ENCODE peak calls at places on chromosomes 12 and 14, in eight cellular contexts. X is CD8-positive, alpha-beta T cell; D is DND-41; H is pancreas; P is AG04450; I is IMR-90; J is endothelial cell of umbilical vein; T is brain microvascular endothelial cell. Z is an unnamed sample.

GRCh38 chr12:108063192-108063591 is 65.9 kb upstream of the WSCD2 start:
- DNase-seq in P (no peak), X (no peak), J (peak; percentile 36), D (no peak), H (no peak), T (no peak), I (no peak), Z (no peak)

GRCh38 chr12:19183121-19183838 is 53.7 kb downstream of the PLEKHA5 start:
- DNase-seq in I (peak; percentile 37), X (no peak), D (no peak), H (no peak), P (no peak), J (no peak), T (no peak), Z (no peak)

GRCh38 chr12:90499793-90500192 is 455.2 kb downstream of the CCER1 start:
- DNase-seq in J (no peak), H (no peak), X (no peak), P (no peak), I (no peak), D (no peak), T (no peak), Z (no peak)

GRCh38 chr14:52071675-52072074 is 2.8 kb upstream of the NID2 start:
- DNase-seq in T (peak; percentile 48), J (peak; percentile 61), X (no peak), I (peak; percentile 57), P (no peak), H (no peak), D (no peak), Z (no peak)

GRCh38 chr12:124992874-124993567 is 424 bp upstream of the BRI3BP start:
- DNase-seq in H (peak; percentile 81), T (peak; percentile 6), D (peak; percentile 94), I (peak; percentile 24), P (no peak), J (peak; percentile 52), X (peak; percentile 67), Z (peak; percentile 69)

GRCh38 chr12:131975228-131975627 is 25.5 kb downstream of the EP400 start:
- DNase-seq in D (no peak), H (no peak), P (no peak), X (no peak), I (no peak), J (no peak), T (no peak), Z (no peak)

GRCh38 chr14:77498120-77498979 is at the start of gene ISM2:
- DNase-seq in D (no peak), P (no peak), X (peak; percentile 17), H (peak; percentile 70), T (peak; percentile 2), I (peak; percentile 28), J (peak; percentile 12), Z (peak; percentile 62)

GRCh38 chr14:46691819-46692218 is 40.2 kb upstream of the RPL10L start:
- DNase-seq in H (no peak), T (no peak), J (no peak), D (no peak), X (no peak), P (no peak), I (no peak), Z (no peak)

GRCh38 chr12:131980263-131980662 is 30.5 kb downstream of the EP400 start:
- DNase-seq in H (no peak), I (peak; percentile 28), D (no peak), X (no peak), P (no peak), T (no peak), J (no peak), Z (no peak)

GRCh38 chr12:107845980-107846659 is 71.6 kb downstream of the ASCL4 start:
- DNase-seq in D (no peak), J (no peak), T (no peak), I (no peak), X (no peak), H (peak; percentile 52), P (no peak), Z (no peak)

GRCh38 chr12:121568971-121569808 is 11.6 kb downstream of the KDM2B start:
- DNase-seq in T (peak; percentile 40), H (no peak), P (no peak), J (no peak), X (no peak), I (peak; percentile 49), D (no peak), Z (no peak)

GRCh38 chr12:54368016-54368708 is 3.9 kb upstream of the GPR84 start:
- DNase-seq in T (no peak), I (no peak), P (no peak), J (no peak), D (no peak), X (no peak), H (no peak), Z (no peak)

GRCh38 chr12:54370218-54370730 is 6.0 kb upstream of the GPR84 start:
- DNase-seq in J (peak; percentile 79), X (no peak), I (peak; percentile 77), T (peak; percentile 57), H (peak; percentile 94), D (no peak), P (peak; percentile 46), Z (no peak)

GRCh38 chr12:54371328-54372112 is 7.2 kb upstream of the GPR84 start:
- DNase-seq in H (peak; percentile 86), D (peak; percentile 42), I (no peak), J (peak; percentile 16), T (no peak), X (no peak), P (no peak), Z (no peak)

GRCh38 chr12:54368709-54369596 is 4.7 kb upstream of the GPR84 start:
- DNase-seq in P (peak; percentile 85), J (peak; percentile 85), T (peak; percentile 83), I (peak; percentile 88), X (peak; percentile 85), D (peak; percentile 91), H (peak; percentile 94), Z (peak; percentile 61)

DNA sequence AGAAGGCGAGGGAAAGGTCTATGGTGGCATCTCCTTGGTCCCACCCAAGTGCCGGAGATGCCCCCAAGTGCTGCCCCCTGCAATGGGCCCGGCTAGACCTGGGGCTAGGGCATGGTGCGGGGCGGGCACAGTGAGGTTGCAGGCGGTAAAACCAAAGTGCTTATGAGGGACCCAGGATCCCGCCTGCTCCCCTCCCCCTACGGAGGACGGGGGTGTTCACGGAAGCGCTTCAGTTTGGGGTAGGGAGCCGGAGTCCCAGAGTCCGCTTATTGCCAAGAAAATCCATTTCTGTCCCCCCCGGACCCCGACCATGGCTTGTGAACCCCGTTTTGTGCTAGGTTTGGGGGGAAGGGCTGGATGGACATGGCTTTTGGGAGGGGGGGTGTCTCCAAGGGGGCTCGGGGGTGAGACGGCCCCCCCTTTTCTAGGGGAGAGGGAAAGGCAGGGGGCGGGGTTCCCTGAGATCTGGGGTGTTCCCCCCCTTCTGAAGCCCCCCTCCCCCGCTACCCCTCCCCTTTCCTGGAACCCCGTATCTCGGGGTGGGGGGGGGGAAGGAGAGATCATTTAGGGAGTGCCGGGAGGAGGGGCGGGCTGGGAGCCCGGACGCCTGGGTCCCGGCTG is 5.4 kb upstream of the GPR84 start:
- DNase-seq in P (no peak), J (no peak), H (peak; percentile 75), X (no peak), T (no peak), I (no peak), D (no peak), Z (no peak)
- H3K4me3 ChIP-seq in P (peak overlapping the region; percentile 49), J (peak overlapping the region; percentile 19), H (peak overlapping the region; percentile 42), X (no peak overlapping the region), T (peak overlapping the region; percentile 52), I (peak overlapping the region; percentile 25), D (no peak overlapping the region), Z (no peak overlapping the region)

GRCh38 chr14:72054929-72055328 is 122.7 kb downstream of the RGS6 start:
- DNase-seq in J (no peak), H (no peak), X (no peak), P (no peak), I (no peak), T (no peak), D (no peak), Z (no peak)

GRCh38 chr14:72045885-72046284 is 113.7 kb downstream of the RGS6 start:
- DNase-seq in J (no peak), H (no peak), D (no peak), P (no peak), I (no peak), T (no peak), X (no peak), Z (no peak)

GRCh38 chr14:72053662-72054061 is 121.4 kb downstream of the RGS6 start:
- DNase-seq in J (no peak), H (no peak), I (no peak), T (no peak), X (no peak), P (no peak), D (no peak), Z (no peak)

GRCh38 chr14:72045271-72045670 is 113.0 kb downstream of the RGS6 start:
- DNase-seq in H (no peak), T (no peak), J (no peak), I (no peak), X (no peak), D (no peak), P (no peak), Z (no peak)

GRCh38 chr14:72049462-72049861 is 117.2 kb downstream of the RGS6 start:
- DNase-seq in I (no peak), X (no peak), P (no peak), J (no peak), T (no peak), D (no peak), H (no peak), Z (peak; percentile 59)
- H3K27me3 ChIP-seq in I (no peaks in the 10 kb centered on the region), X (no peaks in the 10 kb centered on the region), P (no peaks in the 10 kb centered on the region), J (no peaks in the 10 kb centered on the region), T (no peaks in the 10 kb centered on the region), D (peaks cover 13% of the 10 kb centered on the region), H (no peaks in the 10 kb centered on the region), Z (no peaks in the 10 kb centered on the region)

GRCh38 chr12:8860165-8860961 is 37.9 kb downstream of the A2ML1 start:
- DNase-seq in T (peak; percentile 15), H (no peak), I (peak; percentile 54), D (peak; percentile 45), X (peak; percentile 17), P (no peak), J (peak; percentile 59), Z (peak; percentile 6)
- TF ChIP-seq CTCF in T (peak; percentile 52), H (peak; percentile 38), I (peak; percentile 51), D (peak; percentile 79), X (peak; percentile 53), P (peak; percentile 66), J (peak; percentile 66), Z (peak; percentile 79)

DNA sequence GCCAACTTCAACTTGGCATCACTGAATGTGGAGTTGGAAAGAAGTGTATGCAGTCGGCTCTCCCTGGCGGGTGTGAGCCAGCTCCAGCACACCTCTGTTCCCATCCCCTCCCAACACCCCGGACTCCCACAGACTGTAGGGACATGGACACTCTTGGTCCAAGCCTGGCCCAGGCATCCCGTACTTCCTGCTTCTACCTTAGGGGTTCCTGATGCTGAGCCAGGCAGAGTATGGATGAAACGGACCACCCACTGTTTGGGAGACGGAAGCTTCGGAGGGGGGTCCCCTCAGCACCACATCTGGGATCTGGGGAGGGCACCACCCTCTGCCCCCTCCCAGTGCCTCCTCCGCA is 62.0 kb downstream of the LGMN start:
- DNase-seq in X (no peak), J (no peak), D (no peak), P (no peak), T (no peak), H (no peak), I (no peak), Z (no peak)
- H3K4me3 ChIP-seq in X (no peak overlapping the region), J (no peak overlapping the region), D (no peak overlapping the region), P (no peak overlapping the region), T (no peak overlapping the region), H (peak overlapping the region; percentile 54), I (no peak overlapping the region), Z (no peak overlapping the region)